ENCODE peak calls at places on chromosomes 7 and 10, in six cellular contexts. One of them, this sample, is unnamed.
A peak's percentile ranks its signal among the peaks of the same experiment; 100 is the strongest.

GRCh38 chr7:24245362-24245761 is 38.6 kb upstream of the NPY start:
- DNase-seq in HAP-1: no peak
- DNase-seq in H54: no peak
- DNase-seq in sigmoid colon: no peak
- DNase-seq in T-helper 1 cell: no peak
- DNase-seq in HEK293T: no peak
- DNase-seq in this sample: no peak

GRCh38 chr10:52376665-52377354 is 62.7 kb downstream of the DKK1 start:
- DNase-seq in HAP-1: no peak
- DNase-seq in H54: no peak
- DNase-seq in sigmoid colon: no peak
- DNase-seq in T-helper 1 cell: no peak
- DNase-seq in HEK293T: no peak
- DNase-seq in this sample: no peak

GRCh38 chr10:26215534-26215922 is 1.0 kb upstream of the GAD2 start:
- DNase-seq in HAP-1: no peak
- DNase-seq in H54: no peak
- DNase-seq in sigmoid colon: no peak
- DNase-seq in T-helper 1 cell: no peak
- DNase-seq in HEK293T: no peak
- DNase-seq in this sample: no peak

GRCh38 chr10:74672430-74672829 is 154.0 kb upstream of the KAT6B start:
- DNase-seq in HAP-1: no peak
- DNase-seq in H54: no peak
- DNase-seq in sigmoid colon: no peak
- DNase-seq in T-helper 1 cell: no peak
- DNase-seq in HEK293T: no peak
- DNase-seq in this sample: no peak

GRCh38 chr7:48611993-48612392 is 312.4 kb upstream of the CDC14C start:
- DNase-seq in HAP-1: no peak
- DNase-seq in H54: no peak
- DNase-seq in sigmoid colon: no peak
- DNase-seq in T-helper 1 cell: no peak
- DNase-seq in HEK293T: no peak
- DNase-seq in this sample: no peak

GRCh38 chr7:55133630-55134392 is 115.0 kb downstream of the EGFR start:
- DNase-seq in HAP-1: no peak
- DNase-seq in H54: peak; percentile 98
- DNase-seq in sigmoid colon: peak; percentile 79
- DNase-seq in T-helper 1 cell: no peak
- DNase-seq in HEK293T: no peak
- DNase-seq in this sample: no peak

GRCh38 chr7:43454936-43455518 is 127.9 kb upstream of the STK17A start:
- DNase-seq in HAP-1: peak; percentile 21
- DNase-seq in H54: peak; percentile 67
- DNase-seq in sigmoid colon: no peak
- DNase-seq in T-helper 1 cell: no peak
- DNase-seq in HEK293T: peak; percentile 46
- DNase-seq in this sample: no peak

GRCh38 chr10:72107325-72108003 is 19.1 kb upstream of the SPOCK2 start:
- DNase-seq in HAP-1: no peak
- DNase-seq in H54: no peak
- DNase-seq in sigmoid colon: no peak
- DNase-seq in T-helper 1 cell: no peak
- DNase-seq in HEK293T: no peak
- DNase-seq in this sample: no peak

GRCh38 chr7:16847381-16847860 is 34.4 kb downstream of the AGR3 start:
- DNase-seq in HAP-1: peak; percentile 26
- DNase-seq in H54: no peak
- DNase-seq in sigmoid colon: no peak
- DNase-seq in T-helper 1 cell: no peak
- DNase-seq in HEK293T: peak; percentile 22
- DNase-seq in this sample: no peak

GRCh38 chr7:98878365-98879197 is at the start of gene TRRAP:
- DNase-seq in HAP-1: peak; percentile 81
- DNase-seq in H54: peak; percentile 85
- DNase-seq in sigmoid colon: peak; percentile 80
- DNase-seq in T-helper 1 cell: peak; percentile 68
- DNase-seq in HEK293T: peak; percentile 84
- DNase-seq in this sample: peak; percentile 73

GRCh38 chr7:963236-964078 is 9.0 kb upstream of the ADAP1 start:
- DNase-seq in HAP-1: peak; percentile 35
- DNase-seq in H54: no peak
- DNase-seq in sigmoid colon: peak; percentile 68
- DNase-seq in T-helper 1 cell: no peak
- DNase-seq in HEK293T: no peak
- DNase-seq in this sample: no peak

This sample was measured in activated T-helper 9 cell treated with anti-CD3 and anti-CD28 coated beads, Interleukin-2, amount 50 U/mL, for 16 hours.